ENCODE peak calls at places on chromosomes 12 and 14, in six cellular contexts. U is hepatocyte; S is pancreas; T is sigmoid colon; C is CD8-positive, alpha-beta T cell; I is choroid plexus epithelial cell. H is an unnamed sample.

GRCh38 chr12:20946732-20947131 is 136.2 kb downstream of the SLCO1B3 start:
- DNase-seq in T (no peak), C (no peak), S (peak), U (peak), I (peak), H (no peak)

GRCh38 chr12:57166971-57167371 is 19.6 kb upstream of the LRP1-AS start:
- DNase-seq in I (peak), S (no peak), U (no peak), C (no peak), T (no peak), H (no peak)

GRCh38 chr12:128852026-128852725 is 1.1 kb upstream of the GLT1D1 start:
- DNase-seq in I (no peak), C (no peak), S (no peak), T (peak), U (no peak), H (no peak)

GRCh38 chr14:67313153-67313552 is 46.5 kb downstream of the ATP6V1D start:
- DNase-seq in T (no peak), S (no peak), U (no peak), C (no peak), I (no peak), H (no peak)

GRCh38 chr12:15131462-15131861 is 89.8 kb downstream of the RERG start:
- DNase-seq in T (no peak), C (no peak), U (no peak), S (no peak), I (no peak), H (no peak)

GRCh38 chr12:78586790-78587189 is 277.8 kb upstream of the SYT1 start:
- DNase-seq in S (no peak), T (no peak), I (no peak), C (no peak), U (no peak), H (peak)

GRCh38 chr14:103021817-103022668 is 35.3 kb downstream of the CDC42BPB start:
- DNase-seq in I (peak), U (no peak), S (no peak), C (no peak), T (no peak), H (peak)

GRCh38 chr12:89225401-89225800 is 126.9 kb downstream of the DUSP6 start:
- DNase-seq in I (peak), T (no peak), U (peak), C (peak), S (no peak), H (peak)

GRCh38 chr12:70910666-70911065 is 9.9 kb downstream of the PTPRR start:
- DNase-seq in C (no peak), T (no peak), S (no peak), U (no peak), I (no peak), H (no peak)

DNA sequence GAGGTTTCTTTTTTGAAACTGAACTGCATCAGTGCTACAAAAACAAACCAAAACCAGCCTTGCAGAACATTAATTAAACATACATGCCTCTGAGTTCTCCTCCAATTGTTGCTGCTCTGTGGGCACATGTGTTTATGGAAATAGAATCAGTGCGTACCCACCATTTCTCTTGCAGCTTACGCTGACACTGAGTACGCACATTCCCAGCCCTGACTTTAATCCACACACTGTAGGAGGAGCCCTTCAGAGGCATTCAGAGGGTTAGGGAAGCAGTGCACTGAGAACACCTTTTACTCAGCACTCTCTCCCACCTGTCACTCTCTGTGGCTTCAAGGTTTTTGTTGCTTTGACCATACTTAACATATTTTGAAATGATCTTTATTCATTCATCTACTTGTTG is 250.5 kb upstream of the PWP1 start:
- DNase-seq in I (no peak), T (no peak), S (no peak), U (no peak), C (no peak), H (no peak)
- TF ChIP-seq CTCF in I (peak), T (no peak), S (no peak), U (no peak), C (no peak), H (no peak)

GRCh38 chr14:60656755-60657608 is 7.7 kb upstream of the SIX1 start:
- DNase-seq in I (peak), C (no peak), S (peak), T (no peak), U (peak), H (no peak)
- TF ChIP-seq CTCF in I (peak), C (no peak), S (no peak), T (no peak), U (peak), H (peak)

DNA sequence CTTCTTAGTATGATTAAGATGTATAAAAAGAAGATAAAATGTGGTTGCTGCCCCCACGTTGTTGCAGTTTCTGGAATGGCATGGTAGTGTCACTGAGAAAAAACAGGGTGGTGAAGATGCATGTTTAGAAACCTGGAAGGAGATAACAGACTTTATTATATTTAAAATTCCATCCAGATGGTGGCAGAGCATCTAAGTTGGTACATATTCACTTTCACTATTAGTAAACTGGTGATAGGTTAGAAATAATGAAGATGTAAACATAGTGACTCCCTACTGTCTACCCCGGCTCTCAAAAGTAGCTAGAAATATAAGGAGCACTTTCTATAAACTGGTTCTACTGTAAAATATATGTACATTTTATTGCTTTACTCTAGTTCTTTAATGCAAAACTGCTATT is 279.4 kb downstream of the NPAS3 start:
- DNase-seq in C (no peak), U (no peak), S (no peak), I (peak), T (no peak), H (no peak)
- TF ChIP-seq CTCF in C (no peak), U (peak), S (no peak), I (no peak), T (no peak), H (no peak)

GRCh38 chr14:88168498-88169165 is 154.4 kb downstream of the KCNK10 start:
- DNase-seq in T (no peak), I (peak), U (peak), C (peak), S (peak), H (no peak)
- TF ChIP-seq CTCF in T (peak), I (peak), U (peak), C (peak), S (peak), H (peak)

GRCh38 chr14:70254476-70254961 is 65.8 kb upstream of the SLC8A3 start:
- DNase-seq in S (peak), U (peak), I (peak), C (no peak), T (no peak), H (no peak)

GRCh38 chr14:70259420-70259819 is 70.7 kb upstream of the SLC8A3 start:
- DNase-seq in S (no peak), I (no peak), C (no peak), U (no peak), T (no peak), H (no peak)

DNA sequence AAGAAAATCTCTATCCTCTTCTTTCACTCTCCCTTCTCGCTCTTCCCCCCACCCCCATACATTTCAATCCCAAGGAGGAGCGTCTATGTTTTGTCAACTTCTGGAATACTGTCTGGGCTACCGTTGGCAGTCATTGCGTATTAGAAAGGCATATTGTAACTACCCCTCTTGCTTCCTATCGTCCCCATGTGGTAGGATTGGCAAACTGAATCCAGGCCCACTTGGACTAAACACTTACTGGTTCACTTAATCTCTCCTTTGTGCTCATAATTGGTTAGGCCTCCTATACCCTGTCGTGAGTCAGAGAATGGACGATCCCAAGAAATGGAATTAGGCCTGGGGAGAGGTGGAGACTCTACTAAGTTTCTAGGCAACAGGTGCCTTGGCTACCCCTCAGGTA is 68.8 kb upstream of the SLC8A3 start:
- DNase-seq in I (no peak), U (no peak), T (no peak), S (no peak), C (no peak), H (no peak)
- TF ChIP-seq CTCF in I (peak), U (no peak), T (no peak), S (no peak), C (no peak), H (no peak)

GRCh38 chr12:96658075-96658474 is 168.7 kb downstream of the CFAP54 start:
- DNase-seq in S (no peak), T (no peak), C (no peak), I (no peak), U (no peak), H (no peak)
- TF ChIP-seq CTCF in S (no peak), T (no peak), C (no peak), I (no peak), U (no peak), H (no peak)

GRCh38 chr12:59871779-59872178 is 275.9 kb downstream of the SLC16A7 start:
- DNase-seq in C (no peak), I (no peak), U (no peak), T (no peak), S (no peak), H (no peak)
- TF ChIP-seq CTCF in C (no peak), I (no peak), U (no peak), T (no peak), S (no peak), H (no peak)

DNA sequence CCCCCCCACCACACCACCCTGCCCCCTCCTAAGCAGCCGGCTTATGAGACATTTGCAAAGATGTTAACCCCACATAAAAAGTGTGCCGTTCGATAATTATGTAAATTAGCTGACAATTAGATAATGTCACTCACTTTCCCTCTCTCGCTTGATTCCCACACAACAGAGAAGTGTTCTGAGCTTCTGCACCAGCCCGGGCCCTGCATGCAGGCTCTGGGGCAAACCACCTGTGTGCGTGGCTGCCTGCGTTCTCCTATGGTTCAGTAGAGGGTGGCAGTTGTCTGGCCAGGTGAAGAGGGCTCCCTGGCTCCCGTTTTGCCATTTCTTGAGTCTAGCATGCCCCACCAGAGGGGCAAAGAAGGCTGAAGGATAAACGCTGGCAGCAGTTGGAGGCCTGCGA is 68.0 kb downstream of the NRXN3 start:
- DNase-seq in U (no peak), I (no peak), S (no peak), C (no peak), T (no peak), H (no peak)
- TF ChIP-seq CTCF in U (no peak), I (no peak), S (no peak), C (no peak), T (no peak), H (no peak)

H was measured in CD14-positive monocyte.